ENCODE peak calls at places on chromosome 14, in nine cellular contexts. T, J, B, K, X, Y, V, Z and H are unnamed samples.

GRCh38 chr14:69683971-69684370 is 72.6 kb downstream of the SUSD6 start:
- DNase-seq in X (no peak), Y (no peak), K (no peak), V (no peak), B (no peak), J (no peak), T (no peak), Z (no peak), H (no peak)

GRCh38 chr14:92316116-92316515 is 6.8 kb upstream of the SLC24A4 start:
- DNase-seq in Z (no peak), Y (no peak), K (no peak), T (no peak), J (no peak), V (no peak), X (no peak), B (no peak), H (no peak)

GRCh38 chr14:73712540-73713141 is 1.5 kb downstream of the PNMA1 start:
- DNase-seq in V (peak; percentile 68), T (peak; percentile 51), Y (no peak), Z (peak; percentile 96), K (peak; percentile 38), X (peak; percentile 68), B (no peak), J (peak; percentile 12), H (peak; percentile 66)

GRCh38 chr14:28577711-28578131 is 188.9 kb upstream of the FOXG1 start:
- DNase-seq in V (no peak), J (no peak), X (no peak), Y (no peak), T (no peak), B (no peak), Z (no peak), K (peak; percentile 88), H (no peak)

GRCh38 chr14:67987596-67987995 is 168.0 kb downstream of the RAD51B start:
- DNase-seq in Z (no peak), V (no peak), J (peak; percentile 14), K (peak; percentile 98), X (peak; percentile 67), B (no peak), T (peak; percentile 78), Y (no peak), H (no peak)

GRCh38 chr14:70498191-70498590 is 36.6 kb downstream of the ADAM20 start:
- DNase-seq in Y (no peak), J (no peak), X (no peak), K (no peak), V (no peak), Z (no peak), B (no peak), T (no peak), H (no peak)

GRCh38 chr14:80264698-80265097 is 53.4 kb upstream of the DIO2 start:
- DNase-seq in Z (no peak), T (no peak), B (no peak), V (no peak), Y (no peak), K (no peak), J (no peak), X (no peak), H (no peak)

GRCh38 chr14:65101631-65102440 is 481 bp downstream of the MAX start:
- DNase-seq in J (no peak), B (no peak), X (peak; percentile 53), T (no peak), V (peak; percentile 48), Y (peak; percentile 58), K (no peak), Z (no peak), H (peak; percentile 46)

GRCh38 chr14:55572578-55572977 is 7.4 kb upstream of the KTN1 start:
- DNase-seq in Y (no peak), Z (no peak), V (no peak), B (no peak), T (no peak), K (peak; percentile 9), X (no peak), J (no peak), H (no peak)

GRCh38 chr14:84254205-84254788 is 1275.6 kb upstream of the FLRT2 start:
- DNase-seq in Y (no peak), K (peak; percentile 50), Z (peak; percentile 93), B (no peak), V (no peak), X (peak; percentile 39), J (no peak), T (no peak), H (no peak)

GRCh38 chr14:104528496-104528895 is 51.1 kb upstream of the C14orf180 start:
- DNase-seq in Z (no peak), K (no peak), X (no peak), V (no peak), J (no peak), Y (peak; percentile 2), B (no peak), T (no peak), H (no peak)

GRCh38 chr14:29908652-29909577 is 18.7 kb downstream of the PRKD1 start:
- DNase-seq in T (no peak), X (no peak), Y (no peak), Z (no peak), V (no peak), B (no peak), K (no peak), J (no peak), H (no peak)